ENCODE peak calls at places on chromosomes 13 and 19, in nine cellular contexts. Q is iris pigment epithelial cell; C is AG04450; S is activated CD4-positive, CD25-positive, alpha-beta regulatory T cell treated with anti-CD3 and anti-CD28 coated beads, Interleukin-2, amount 50 U/mL, for 16 hours; N is T-cell; F is activated CD8-positive, alpha-beta memory T cell treated with anti-CD3 and anti-CD28 coated beads for 1 hour; T is fibroblast of lung; Y is hypothalamus; H is NCI-H1105. W is an unnamed sample.

GRCh38 chr19:49132974-49133609 is 13.7 kb downstream of the PPFIA3 start:
- DNase-seq in S (no peak), H (peak), Y (no peak), N (peak), C (no peak), F (no peak), Q (no peak), T (no peak), W (no peak)

GRCh38 chr13:44576396-44577235 is 486 bp upstream of the TSC22D1 start:
- DNase-seq in N (no peak), F (peak), T (no peak), C (no peak), H (no peak), S (no peak), Y (no peak), Q (no peak), W (no peak)

GRCh38 chr13:26074706-26075105 is 22.9 kb upstream of the SHISA2 start:
- DNase-seq in T (peak), N (no peak), Y (no peak), F (no peak), S (no peak), Q (peak), C (no peak), H (no peak), W (no peak)

GRCh38 chr19:6693056-6693471 is 23.1 kb upstream of the TNFSF14 start:
- DNase-seq in Y (no peak), Q (no peak), T (no peak), N (no peak), C (no peak), S (no peak), H (no peak), F (no peak), W (no peak)

GRCh38 chr13:111902726-111903125 is 164.2 kb upstream of the SOX1 start:
- DNase-seq in Y (no peak), F (no peak), H (no peak), S (no peak), C (no peak), N (no peak), T (no peak), Q (no peak), W (no peak)

GRCh38 chr13:88937381-88937780 is 1266.2 kb downstream of the SLITRK5 start:
- DNase-seq in N (no peak), H (no peak), F (no peak), T (no peak), Y (no peak), S (no peak), Q (no peak), C (no peak), W (no peak)

GRCh38 chr19:3178377-3178972 is at the start of gene S1PR4:
- DNase-seq in N (peak), T (no peak), C (no peak), S (peak), H (no peak), Y (no peak), Q (no peak), F (peak), W (no peak)

GRCh38 chr19:27733551-27734266 is 1479.2 kb downstream of the UQCRFS1 start:
- DNase-seq in S (no peak), Q (no peak), T (peak), Y (no peak), H (no peak), C (no peak), N (no peak), F (no peak), W (no peak)

GRCh38 chr19:15101479-15102082 is 5.6 kb upstream of the SYDE1 start:
- DNase-seq in Q (peak), Y (no peak), F (no peak), C (no peak), S (no peak), T (peak), H (no peak), N (peak), W (no peak)

GRCh38 chr13:108342369-108343289 is 73.1 kb downstream of the TNFSF13B start:
- DNase-seq in C (peak), Q (peak), H (peak), N (no peak), T (peak), Y (no peak), S (no peak), F (no peak), W (peak)

GRCh38 chr19:10421240-10421948 is 1.1 kb downstream of the PDE4A start:
- DNase-seq in Y (no peak), S (no peak), N (no peak), F (no peak), T (no peak), C (no peak), Q (no peak), H (no peak), W (no peak)

GRCh38 chr13:42354246-42355117 is 82.5 kb downstream of the AKAP11 start:
- DNase-seq in C (peak), H (no peak), F (peak), Y (no peak), Q (peak), T (peak), N (no peak), S (no peak), W (peak)

W was measured in HCEC 1CT.